ENCODE peak calls at places on chromosome 13, in five cellular contexts. I, Q, G, E and N are unnamed samples.

GRCh38 chr13:111431241-111431640 is 110.8 kb downstream of the TEX29 start:
- DNase-seq in I (no peak), E (peak; percentile 28), G (no peak), Q (no peak), N (peak; percentile 55)

GRCh38 chr13:44668707-44669106 is 92.6 kb upstream of the TSC22D1 start:
- DNase-seq in E (no peak), Q (no peak), G (no peak), I (no peak), N (no peak)

GRCh38 chr13:93674337-93674755 is 447.7 kb downstream of the GPC6 start:
- DNase-seq in G (no peak), E (no peak), Q (no peak), I (no peak), N (no peak)

GRCh38 chr13:60213236-60213746 is 49.6 kb upstream of the DIAPH3 start:
- DNase-seq in G (no peak), E (no peak), I (no peak), Q (no peak), N (no peak)

GRCh38 chr13:110894086-110894485 is 20.8 kb downstream of the ANKRD10 start:
- DNase-seq in I (no peak), Q (no peak), G (no peak), E (no peak), N (no peak)

GRCh38 chr13:35984776-35985453 is 146.3 kb downstream of the DCLK1 start:
- DNase-seq in Q (no peak), I (no peak), G (no peak), E (peak; percentile 33), N (peak; percentile 65)

GRCh38 chr13:21799671-21800070 is 128.8 kb downstream of the FGF9 start:
- DNase-seq in Q (no peak), I (no peak), G (no peak), E (no peak), N (no peak)

GRCh38 chr13:35953537-35954206 is 177.5 kb downstream of the DCLK1 start:
- DNase-seq in I (no peak), E (peak; percentile 79), G (peak; percentile 86), Q (peak; percentile 60), N (peak; percentile 95)

GRCh38 chr13:112182251-112182650 is 115.3 kb downstream of the SOX1 start:
- DNase-seq in Q (no peak), G (no peak), I (no peak), E (no peak), N (no peak)

GRCh38 chr13:50340566-50341287 is 325.5 kb downstream of the KCNRG start:
- DNase-seq in G (no peak), I (no peak), Q (peak; percentile 18), E (peak; percentile 14), N (no peak)

GRCh38 chr13:30832845-30833332 is 73.2 kb upstream of the MEDAG start:
- DNase-seq in E (peak; percentile 54), Q (peak; percentile 44), G (no peak), I (no peak), N (peak; percentile 24)

GRCh38 chr13:79548886-79549285 is 67.9 kb downstream of the NDFIP2 start:
- DNase-seq in G (no peak), I (no peak), E (no peak), Q (no peak), N (no peak)

GRCh38 chr13:70817571-70817970 is 709.3 kb upstream of the KLHL1 start:
- DNase-seq in E (no peak), G (no peak), Q (no peak), I (no peak), N (no peak)

GRCh38 chr13:46731535-46731934 is 65.4 kb downstream of the ESD start:
- DNase-seq in G (no peak), E (no peak), Q (no peak), I (no peak), N (no peak)

GRCh38 chr13:102907016-102907756 is 61.4 kb downstream of the ERCC5 start:
- DNase-seq in E (no peak), G (no peak), Q (no peak), I (no peak), N (no peak)